ENCODE peak calls at places on chromosomes 2 and 18, in eight cellular contexts. E is NCI-H1092; X is NCI-H1694; K is omental fat pad; G is suprapubic skin; U is lower lobe of right lung; A is NB4; C is stimulated activated CD4-positive, alpha-beta T cell treated with anti-CD3 and anti-CD28 coated beads, Interleukin-2, amount 100 ng/mL, for 48 hours. I is an unnamed sample.
A peak's percentile ranks its signal among the peaks of the same experiment; 100 is the strongest.

GRCh38 chr18:77560334-77560970 is 310.8 kb downstream of the GALR1 start:
- DNase-seq in E (no peak), X (no peak), K (no peak), G (no peak), U (no peak), A (peak; percentile 61), C (no peak), I (no peak)

GRCh38 chr2:134917958-134918517 is 584 bp upstream of the CCNT2 start:
- DNase-seq in E (peak; percentile 88), X (no peak), K (peak; percentile 66), G (no peak), U (no peak), A (no peak), C (peak; percentile 79), I (no peak)

GRCh38 chr2:83115606-83116005 is 1343.5 kb downstream of the SUCLG1 start:
- DNase-seq in E (no peak), X (no peak), K (no peak), G (no peak), U (no peak), A (no peak), C (no peak), I (no peak)

GRCh38 chr18:31954349-31954748 is 11.4 kb upstream of the TRAPPC8 start:
- DNase-seq in E (no peak), X (no peak), K (no peak), G (no peak), U (no peak), A (no peak), C (no peak), I (no peak)

GRCh38 chr2:213703699-213704098 is 419.4 kb downstream of the SPAG16 start:
- DNase-seq in E (no peak), X (no peak), K (no peak), G (no peak), U (no peak), A (no peak), C (no peak), I (no peak)

GRCh38 chr2:101464841-101465240 is 10.1 kb downstream of the RFX8 start:
- DNase-seq in E (no peak), X (no peak), K (no peak), G (no peak), U (no peak), A (no peak), C (no peak), I (no peak)

GRCh38 chr2:64221935-64222334 is 77.7 kb upstream of the PELI1 start:
- DNase-seq in E (no peak), X (no peak), K (no peak), G (no peak), U (no peak), A (no peak), C (no peak), I (no peak)

GRCh38 chr2:209713219-209713618 is 58.4 kb upstream of the UNC80 start:
- DNase-seq in E (no peak), X (no peak), K (no peak), G (no peak), U (no peak), A (no peak), C (no peak), I (no peak)

GRCh38 chr2:46117379-46117778 is 179.8 kb upstream of the EPAS1 start:
- DNase-seq in E (no peak), X (no peak), K (no peak), G (no peak), U (no peak), A (no peak), C (no peak), I (no peak)

GRCh38 chr2:38835015-38835601 is 40.6 kb downstream of the DHX57 start:
- DNase-seq in E (no peak), X (peak; percentile 15), K (no peak), G (no peak), U (no peak), A (peak; percentile 51), C (no peak), I (peak; percentile 1)

GRCh38 chr2:180208841-180209240 is 201.7 kb upstream of the CWC22 start:
- DNase-seq in E (no peak), X (no peak), K (no peak), G (no peak), U (no peak), A (no peak), C (no peak), I (no peak)

GRCh38 chr2:218008060-218009040 is 5.6 kb upstream of the TNS1 start:
- DNase-seq in E (no peak), X (no peak), K (no peak), G (no peak), U (no peak), A (no peak), C (no peak), I (no peak)

GRCh38 chr2:72148391-72148974 is 821 bp upstream of the CYP26B1 start:
- DNase-seq in E (no peak), X (no peak), K (no peak), G (no peak), U (no peak), A (peak; percentile 38), C (no peak), I (no peak)

GRCh38 chr2:41394541-41394940 is 653.3 kb upstream of the PKDCC start:
- DNase-seq in E (no peak), X (no peak), K (no peak), G (no peak), U (no peak), A (no peak), C (no peak), I (no peak)

GRCh38 chr2:13681936-13682335 is 950.6 kb upstream of the LRATD1 start:
- DNase-seq in E (no peak), X (no peak), K (no peak), G (no peak), U (no peak), A (no peak), C (no peak), I (no peak)

GRCh38 chr2:112579280-112579679 is 5.1 kb upstream of the CHCHD5 start:
- DNase-seq in E (no peak), X (peak; percentile 58), K (no peak), G (no peak), U (no peak), A (peak; percentile 28), C (no peak), I (peak; percentile 45)

GRCh38 chr2:214412679-214413078 is 1.8 kb downstream of the VWC2L start:
- DNase-seq in E (no peak), X (no peak), K (no peak), G (no peak), U (no peak), A (no peak), C (no peak), I (no peak)

GRCh38 chr2:113175101-113175628 is 1.4 kb downstream of the PSD4 start:
- DNase-seq in E (no peak), X (no peak), K (no peak), G (peak; percentile 60), U (no peak), A (peak; percentile 74), C (peak; percentile 57), I (no peak)

GRCh38 chr2:129862668-129863067 is 116.8 kb upstream of the RAB6C start:
- DNase-seq in E (no peak), X (no peak), K (no peak), G (no peak), U (no peak), A (peak; percentile 29), C (no peak), I (no peak)

I was measured in NCI-H2029 treated with DMSO at 0.1 percent for 48 hours.